ENCODE peak calls at places on chromosome 14, in five cellular contexts. One of them, this sample, is unnamed. For H3K4me1, the result is how much of the 10 kb centered on the place peaks cover.

GRCh38 chr14:99267871-99268775 is 3.9 kb downstream of the BCL11B start:
- DNase-seq in ovary: no peak
- DNase-seq in psoas muscle: no peak
- DNase-seq in naive thymus-derived CD4-positive, alpha-beta T cell: peak
- DNase-seq in GM23248: no peak
- DNase-seq in this sample: no peak

GRCh38 chr14:94292526-94292871 is 569 bp downstream of the SERPINA10 start:
- DNase-seq in ovary: no peak
- DNase-seq in psoas muscle: no peak
- DNase-seq in naive thymus-derived CD4-positive, alpha-beta T cell: no peak
- DNase-seq in GM23248: no peak
- DNase-seq in this sample: no peak

GRCh38 chr14:32128703-32129102 is 51.6 kb downstream of the ARHGAP5 start:
- DNase-seq in ovary: no peak
- DNase-seq in psoas muscle: no peak
- DNase-seq in naive thymus-derived CD4-positive, alpha-beta T cell: no peak
- DNase-seq in GM23248: no peak
- DNase-seq in this sample: no peak

GRCh38 chr14:67461341-67461985 is 27.1 kb downstream of the TMEM229B start:
- DNase-seq in ovary: no peak
- DNase-seq in psoas muscle: no peak
- DNase-seq in naive thymus-derived CD4-positive, alpha-beta T cell: no peak
- DNase-seq in GM23248: peak
- DNase-seq in this sample: no peak

GRCh38 chr14:69475194-69475818 is 9.2 kb upstream of the PLEKHD1 start:
- DNase-seq in ovary: no peak
- DNase-seq in psoas muscle: no peak
- DNase-seq in naive thymus-derived CD4-positive, alpha-beta T cell: no peak
- DNase-seq in GM23248: peak
- DNase-seq in this sample: no peak

GRCh38 chr14:72476657-72477499 is 417.0 kb downstream of the DPF3 start:
- DNase-seq in ovary: no peak
- DNase-seq in psoas muscle: no peak
- DNase-seq in naive thymus-derived CD4-positive, alpha-beta T cell: peak
- DNase-seq in GM23248: peak
- DNase-seq in this sample: peak

GRCh38 chr14:77141592-77142288 is at the start of gene ZDHHC22:
- DNase-seq in ovary: no peak
- DNase-seq in psoas muscle: no peak
- DNase-seq in naive thymus-derived CD4-positive, alpha-beta T cell: no peak
- DNase-seq in GM23248: no peak
- DNase-seq in this sample: no peak

GRCh38 chr14:94593376-94593748 is 12.1 kb downstream of the SERPINA5 start:
- DNase-seq in ovary: no peak
- DNase-seq in psoas muscle: no peak
- DNase-seq in naive thymus-derived CD4-positive, alpha-beta T cell: no peak
- DNase-seq in GM23248: peak
- DNase-seq in this sample: no peak

GRCh38 chr14:92646952-92647461 is 101.4 kb downstream of the LGMN start:
- DNase-seq in ovary: no peak
- DNase-seq in psoas muscle: no peak
- DNase-seq in naive thymus-derived CD4-positive, alpha-beta T cell: no peak
- DNase-seq in GM23248: peak
- DNase-seq in this sample: peak

GRCh38 chr14:24441485-24441884 is 1.1 kb downstream of the SDR39U1 start:
- DNase-seq in ovary: no peak
- DNase-seq in psoas muscle: no peak
- DNase-seq in naive thymus-derived CD4-positive, alpha-beta T cell: no peak
- DNase-seq in GM23248: no peak
- DNase-seq in this sample: peak

GRCh38 chr14:51938137-51938536 is 51.2 kb upstream of the RTRAF start:
- DNase-seq in ovary: no peak
- DNase-seq in psoas muscle: no peak
- DNase-seq in naive thymus-derived CD4-positive, alpha-beta T cell: no peak
- DNase-seq in GM23248: peak
- DNase-seq in this sample: no peak
- H3K4me1 ChIP-seq in ovary: under half
- H3K4me1 ChIP-seq in psoas muscle: under half
- H3K4me1 ChIP-seq in naive thymus-derived CD4-positive, alpha-beta T cell: under half
- H3K4me1 ChIP-seq in GM23248: under half
- H3K4me1 ChIP-seq in this sample: under half

DNA sequence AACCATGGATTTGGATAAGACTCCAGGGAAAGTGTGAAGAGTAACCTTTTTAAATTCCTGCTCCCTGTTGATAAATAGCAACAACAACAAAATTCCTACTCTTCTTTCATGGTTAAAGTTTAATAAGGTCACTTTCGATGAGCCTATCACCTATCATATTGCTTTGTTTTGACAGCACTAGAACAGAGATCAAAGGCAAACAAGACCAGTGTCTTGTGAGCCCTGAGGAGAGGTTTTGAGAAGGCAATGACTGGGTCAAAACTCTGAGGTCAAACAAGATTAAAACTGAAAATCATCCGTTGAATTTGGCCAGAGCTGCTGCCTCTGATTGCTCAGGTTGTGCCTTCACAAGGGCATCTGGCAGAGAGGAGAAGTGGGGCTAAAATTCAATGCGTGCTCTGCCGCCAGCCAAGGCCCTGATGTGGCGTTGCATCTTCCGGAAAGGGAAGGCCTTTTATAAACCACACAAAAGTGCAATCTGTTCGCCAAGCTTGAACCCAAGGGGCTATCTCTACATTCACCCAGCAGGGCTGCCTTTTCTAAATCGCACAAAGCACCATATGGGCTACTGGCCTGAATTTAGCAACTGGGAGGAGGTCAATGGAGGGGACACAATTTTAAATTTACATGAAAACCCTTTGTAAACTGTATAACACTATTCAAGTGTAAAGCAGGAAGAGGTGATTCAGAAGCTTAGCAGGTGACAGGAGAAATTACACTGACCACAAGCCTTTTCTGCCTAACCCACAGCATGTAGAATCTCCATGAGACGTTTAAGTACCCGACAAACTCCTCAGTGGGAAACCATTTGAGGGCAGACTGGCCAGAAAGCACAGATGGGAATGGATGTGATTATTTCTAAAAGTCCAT is 140.8 kb downstream of the DAD1 start:
- DNase-seq in ovary: no peak
- DNase-seq in psoas muscle: no peak
- DNase-seq in naive thymus-derived CD4-positive, alpha-beta T cell: no peak
- DNase-seq in GM23248: no peak
- DNase-seq in this sample: no peak
- H3K27ac ChIP-seq in ovary: no peak
- H3K27ac ChIP-seq in psoas muscle: no peak
- H3K27ac ChIP-seq in naive thymus-derived CD4-positive, alpha-beta T cell: no peak
- H3K27ac ChIP-seq in GM23248: no peak
- H3K27ac ChIP-seq in this sample: peak

GRCh38 chr14:61609143-61609851 is 86.0 kb upstream of the HIF1A start:
- DNase-seq in ovary: no peak
- DNase-seq in psoas muscle: peak
- DNase-seq in naive thymus-derived CD4-positive, alpha-beta T cell: no peak
- DNase-seq in GM23248: peak
- DNase-seq in this sample: no peak

GRCh38 chr14:61610900-61611299 is 84.4 kb upstream of the HIF1A start:
- DNase-seq in ovary: no peak
- DNase-seq in psoas muscle: no peak
- DNase-seq in naive thymus-derived CD4-positive, alpha-beta T cell: no peak
- DNase-seq in GM23248: no peak
- DNase-seq in this sample: no peak

GRCh38 chr14:61607570-61608244 is 87.6 kb upstream of the HIF1A start:
- DNase-seq in ovary: no peak
- DNase-seq in psoas muscle: no peak
- DNase-seq in naive thymus-derived CD4-positive, alpha-beta T cell: no peak
- DNase-seq in GM23248: no peak
- DNase-seq in this sample: no peak

GRCh38 chr14:61609885-61610284 is 85.4 kb upstream of the HIF1A start:
- DNase-seq in ovary: no peak
- DNase-seq in psoas muscle: no peak
- DNase-seq in naive thymus-derived CD4-positive, alpha-beta T cell: no peak
- DNase-seq in GM23248: peak
- DNase-seq in this sample: no peak

DNA sequence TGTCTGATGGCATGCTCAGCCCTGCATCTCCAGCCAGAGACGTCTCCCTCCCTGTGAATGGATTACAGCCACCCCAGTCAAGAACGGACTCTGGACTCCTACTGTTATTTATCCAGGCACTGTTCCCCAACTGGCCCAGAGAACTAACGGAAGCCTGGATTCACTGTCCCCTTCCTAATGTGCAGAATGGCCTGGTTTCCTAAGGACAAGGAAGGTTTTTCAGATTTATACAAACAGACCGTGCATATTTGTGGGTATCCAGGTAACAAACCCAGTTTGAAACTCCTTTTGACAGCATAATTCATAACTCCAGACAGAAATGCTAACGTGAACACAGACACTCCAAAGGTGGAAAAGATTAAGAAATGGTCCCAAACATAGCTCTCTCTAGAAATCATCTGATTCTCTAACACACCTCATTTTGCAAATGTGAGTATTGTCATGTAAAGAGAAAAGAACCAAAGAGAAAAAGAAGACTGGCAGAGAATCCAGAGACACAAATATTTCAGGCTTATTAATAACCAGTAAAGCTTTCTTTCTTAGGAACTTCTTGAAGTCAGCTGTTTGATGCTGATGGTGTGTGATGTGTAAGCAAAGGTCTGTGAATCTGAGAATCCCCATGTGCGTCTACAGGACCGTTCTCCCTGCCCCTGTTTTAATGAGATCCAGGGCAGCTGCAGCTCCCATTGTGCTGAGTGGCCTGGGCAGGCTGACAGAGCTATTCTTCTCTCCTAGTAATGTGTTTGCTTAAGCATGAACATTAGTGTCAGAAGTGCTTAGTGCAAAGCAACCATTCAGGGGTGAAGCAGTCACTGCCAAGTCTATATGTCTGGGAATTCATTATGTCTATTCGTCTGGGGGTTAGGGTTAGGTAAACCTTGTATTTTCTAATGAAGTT is 86.8 kb upstream of the HIF1A start:
- DNase-seq in ovary: no peak
- DNase-seq in psoas muscle: no peak
- DNase-seq in naive thymus-derived CD4-positive, alpha-beta T cell: no peak
- DNase-seq in GM23248: peak
- DNase-seq in this sample: no peak
- H3K4me1 ChIP-seq in ovary: under half
- H3K4me1 ChIP-seq in psoas muscle: under half
- H3K4me1 ChIP-seq in naive thymus-derived CD4-positive, alpha-beta T cell: under half
- H3K4me1 ChIP-seq in GM23248: under half
- H3K4me1 ChIP-seq in this sample: under half

GRCh38 chr14:73613419-73613963 is 1.2 kb downstream of the ACOT6 start:
- DNase-seq in ovary: no peak
- DNase-seq in psoas muscle: no peak
- DNase-seq in naive thymus-derived CD4-positive, alpha-beta T cell: no peak
- DNase-seq in GM23248: no peak
- DNase-seq in this sample: no peak
- H3K27ac ChIP-seq in ovary: no peak
- H3K27ac ChIP-seq in psoas muscle: peak
- H3K27ac ChIP-seq in naive thymus-derived CD4-positive, alpha-beta T cell: no peak
- H3K27ac ChIP-seq in GM23248: no peak
- H3K27ac ChIP-seq in this sample: no peak

DNA sequence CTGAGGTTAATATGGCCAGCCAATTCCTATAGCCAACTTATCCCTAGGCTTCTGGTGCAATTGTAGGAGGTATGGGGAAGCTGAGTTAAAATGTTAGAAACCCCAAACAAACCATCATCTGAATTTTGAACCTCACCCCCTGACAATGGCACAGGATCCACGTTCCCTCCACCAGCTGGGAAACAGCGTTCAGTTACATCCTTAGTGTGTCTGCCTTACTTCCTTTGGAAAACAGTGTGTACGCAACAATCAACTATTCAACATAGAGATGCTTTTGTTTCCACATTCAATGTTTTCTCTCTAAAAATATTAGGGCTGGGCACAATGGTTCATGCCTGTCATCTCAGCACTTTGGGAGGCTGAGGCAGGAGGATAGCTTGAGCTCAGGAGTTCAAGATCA is 203.4 kb downstream of the TTC7B start:
- DNase-seq in ovary: no peak
- DNase-seq in psoas muscle: no peak
- DNase-seq in naive thymus-derived CD4-positive, alpha-beta T cell: no peak
- DNase-seq in GM23248: no peak
- DNase-seq in this sample: no peak
- H3K4me1 ChIP-seq in ovary: under half
- H3K4me1 ChIP-seq in psoas muscle: under half
- H3K4me1 ChIP-seq in naive thymus-derived CD4-positive, alpha-beta T cell: under half
- H3K4me1 ChIP-seq in GM23248: under half
- H3K4me1 ChIP-seq in this sample: under half

GRCh38 chr14:74620923-74621322 is 8.9 kb upstream of the LTBP2 start:
- DNase-seq in ovary: no peak
- DNase-seq in psoas muscle: no peak
- DNase-seq in naive thymus-derived CD4-positive, alpha-beta T cell: no peak
- DNase-seq in GM23248: no peak
- DNase-seq in this sample: no peak

GRCh38 chr14:74621556-74621955 is 9.5 kb upstream of the LTBP2 start:
- DNase-seq in ovary: no peak
- DNase-seq in psoas muscle: no peak
- DNase-seq in naive thymus-derived CD4-positive, alpha-beta T cell: no peak
- DNase-seq in GM23248: no peak
- DNase-seq in this sample: no peak

GRCh38 chr14:74620497-74620921 is 8.5 kb upstream of the LTBP2 start:
- DNase-seq in ovary: no peak
- DNase-seq in psoas muscle: no peak
- DNase-seq in naive thymus-derived CD4-positive, alpha-beta T cell: no peak
- DNase-seq in GM23248: peak
- DNase-seq in this sample: no peak

GRCh38 chr14:74618078-74618952 is 6.3 kb upstream of the LTBP2 start:
- DNase-seq in ovary: no peak
- DNase-seq in psoas muscle: no peak
- DNase-seq in naive thymus-derived CD4-positive, alpha-beta T cell: peak
- DNase-seq in GM23248: peak
- DNase-seq in this sample: no peak

DNA sequence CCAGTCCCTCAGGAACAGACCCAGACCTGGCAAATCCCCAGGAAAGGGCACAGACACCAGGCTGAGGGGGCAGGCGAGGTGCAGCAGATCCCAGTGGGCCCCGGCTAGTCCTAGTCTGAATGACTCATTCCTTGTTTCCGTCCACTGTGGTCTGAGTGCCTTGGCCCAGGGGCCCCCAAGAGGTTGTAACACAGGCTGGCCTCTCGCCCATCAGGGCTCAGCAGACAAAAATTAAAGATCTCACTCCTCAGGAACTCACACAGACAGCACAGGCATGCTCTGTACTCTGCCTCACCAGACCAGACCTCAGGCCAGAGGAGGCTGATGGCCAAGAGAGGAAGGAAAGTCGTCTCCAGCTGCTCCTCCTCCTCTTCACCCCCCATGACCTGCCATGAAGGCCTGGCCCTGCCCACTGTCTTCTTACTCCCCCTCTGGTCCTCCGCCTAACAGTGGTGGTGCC is 7.7 kb upstream of the LTBP2 start:
- DNase-seq in ovary: peak
- DNase-seq in psoas muscle: peak
- DNase-seq in naive thymus-derived CD4-positive, alpha-beta T cell: no peak
- DNase-seq in GM23248: peak
- DNase-seq in this sample: peak
- H3K27ac ChIP-seq in ovary: peak
- H3K27ac ChIP-seq in psoas muscle: peak
- H3K27ac ChIP-seq in naive thymus-derived CD4-positive, alpha-beta T cell: no peak
- H3K27ac ChIP-seq in GM23248: peak
- H3K27ac ChIP-seq in this sample: peak

This sample was measured in right cardiac atrium.